ENCODE peak calls at places on chromosomes 16 and 17, in four cellular contexts. R is cardiac fibroblast, Y is astrocyte of the spinal cord, Q is fibroblast of lung. K is an unnamed sample.

GRCh38 chr16:47873434-47873833 is 282.4 kb downstream of the ABCC12 start:
- DNase-seq in R (no peak), Y (no peak), Q (no peak), K (no peak)

GRCh38 chr16:25771812-25772568 is 80.2 kb downstream of the HS3ST4 start:
- DNase-seq in R (no peak), Y (no peak), Q (no peak), K (no peak)

GRCh38 chr17:78600181-78600651 is 23.0 kb upstream of the DNAH17 start:
- DNase-seq in R (peak), Y (peak), Q (peak), K (no peak)

GRCh38 chr16:85553436-85554113 is 59.5 kb upstream of the GSE1 start:
- DNase-seq in R (peak), Y (peak), Q (peak), K (no peak)

GRCh38 chr17:1584167-1584566 is 21.6 kb upstream of the PITPNA start:
- DNase-seq in R (no peak), Y (no peak), Q (no peak), K (no peak)

GRCh38 chr16:23499801-23500200 is 10.5 kb downstream of the GGA2 start:
- DNase-seq in R (no peak), Y (no peak), Q (no peak), K (no peak)

GRCh38 chr17:74211929-74212261 is 1.5 kb upstream of the TTYH2 start:
- DNase-seq in R (peak), Y (no peak), Q (no peak), K (no peak)

GRCh38 chr16:78321611-78322010 is 222.2 kb downstream of the WWOX start:
- DNase-seq in R (no peak), Y (no peak), Q (no peak), K (no peak)

GRCh38 chr17:58528443-58528842 is 14.0 kb upstream of the MTMR4 start:
- DNase-seq in R (no peak), Y (no peak), Q (no peak), K (no peak)

GRCh38 chr16:85878875-85879274 is 20.1 kb upstream of the IRF8 start:
- DNase-seq in R (peak), Y (peak), Q (peak), K (peak)

GRCh38 chr16:87161822-87162676 is 155.1 kb downstream of the C16orf95 start:
- DNase-seq in R (no peak), Y (no peak), Q (no peak), K (no peak)

GRCh38 chr17:83183951-83184506 is 104.6 kb downstream of the METRNL start:
- DNase-seq in R (no peak), Y (no peak), Q (no peak), K (no peak)

GRCh38 chr16:88705076-88705684 is 1.0 kb downstream of the RNF166 start:
- DNase-seq in R (peak), Y (no peak), Q (peak), K (no peak)

GRCh38 chr17:61218438-61218837 is 181.2 kb upstream of the TBX2 start:
- DNase-seq in R (peak), Y (peak), Q (peak), K (no peak)

GRCh38 chr16:50244140-50244503 is 22.2 kb upstream of the ADCY7 start:
- DNase-seq in R (peak), Y (peak), Q (peak), K (no peak)

GRCh38 chr17:56976941-56977570 is 875 bp upstream of the SCPEP1 start:
- DNase-seq in R (peak), Y (no peak), Q (no peak), K (no peak)
- H3K4me3 ChIP-seq in R (peak), Y (peak), Q (peak), K (no peak)

DNA sequence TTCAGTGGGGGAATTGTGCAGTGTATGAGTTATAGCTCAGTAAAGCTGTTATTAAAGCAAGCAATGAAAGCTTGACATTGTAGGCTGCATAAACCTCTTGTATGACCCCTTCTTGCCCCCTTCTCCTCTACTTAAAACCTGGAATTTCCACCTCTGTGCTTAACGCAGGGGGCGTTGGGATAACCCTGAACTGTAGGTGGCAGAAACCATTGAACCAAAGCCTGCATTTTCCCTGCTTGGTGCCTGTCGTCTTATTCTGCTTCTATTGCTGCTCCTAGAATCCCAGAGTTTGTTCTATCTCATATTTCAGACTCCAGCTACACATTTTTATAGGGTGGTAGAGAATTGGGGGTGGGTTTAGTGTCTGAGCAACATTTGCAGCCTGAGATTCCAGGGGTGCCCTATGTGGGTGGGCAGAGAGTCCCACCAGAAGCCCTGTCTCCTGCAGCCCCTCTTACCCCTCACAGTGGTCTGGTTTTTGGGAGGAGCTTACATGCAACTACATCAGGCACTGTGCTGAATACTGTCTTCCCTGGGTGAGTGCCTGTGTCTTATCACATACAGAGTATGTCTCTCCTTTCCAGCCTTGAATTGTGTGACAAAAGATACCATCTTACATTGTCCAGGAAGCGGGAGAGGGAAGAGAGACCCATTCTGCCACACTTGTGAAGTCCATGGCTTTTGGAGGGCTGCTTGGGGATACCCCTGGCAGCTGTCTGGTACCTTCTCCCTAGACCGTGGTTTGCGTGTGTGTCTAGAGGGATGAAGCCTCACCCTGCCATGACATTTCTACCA is 407.7 kb upstream of the EEF2KMT start:
- DNase-seq in R (no peak), Y (no peak), Q (no peak), K (no peak)
- H3K4me3 ChIP-seq in R (no peak), Y (no peak), Q (no peak), K (no peak)

GRCh38 chr16:4089811-4090293 is 26.4 kb downstream of the ADCY9 start:
- DNase-seq in R (no peak), Y (no peak), Q (no peak), K (no peak)
- H3K4me3 ChIP-seq in R (no peak), Y (no peak), Q (no peak), K (no peak)

DNA sequence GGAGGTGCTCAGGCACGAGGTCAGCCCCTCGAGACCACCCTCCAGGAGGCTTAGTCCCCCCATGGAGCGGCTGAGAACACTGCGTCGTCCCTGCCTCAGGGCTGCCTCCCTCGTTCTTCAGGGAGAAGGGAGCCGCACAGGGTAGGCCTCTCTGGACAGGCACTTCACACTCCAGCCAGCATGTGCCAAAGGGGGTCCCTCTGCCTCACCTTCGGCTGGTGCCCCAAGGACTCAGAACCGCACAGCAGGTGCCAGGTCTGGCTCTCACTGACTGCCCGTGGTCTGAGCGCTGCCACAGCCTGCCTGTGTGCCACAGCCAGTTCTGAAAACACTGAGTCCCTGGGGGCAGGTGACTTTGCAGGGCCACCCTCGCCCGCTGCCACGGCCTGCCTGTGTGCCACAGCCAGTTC is 7.1 kb downstream of the P2RX5 start:
- DNase-seq in R (no peak), Y (no peak), Q (no peak), K (no peak)
- H3K4me3 ChIP-seq in R (no peak), Y (no peak), Q (no peak), K (no peak)

K was measured in vagina.